ENCODE peak calls at places on chromosomes 12 and 14, in five cellular contexts. L is stimulated activated CD4-positive, alpha-beta T cell treated with anti-CD3 and anti-CD28 coated beads, Interleukin-4, amount 100 ng/mL, for 48 hours; B is NCI-H1417; Z is GM12878; R is pancreas. D is an unnamed sample.

GRCh38 chr12:62934799-62935674 is at the start of gene PPM1H:
- DNase-seq in Z (no peak), B (peak; percentile 95), L (peak; percentile 5), R (peak; percentile 91), D (peak; percentile 84)

GRCh38 chr12:53223391-53224267 is 8.4 kb downstream of the RARG start:
- DNase-seq in R (no peak), Z (no peak), B (no peak), L (no peak), D (no peak)

GRCh38 chr12:28340261-28340660 is 150.0 kb downstream of the CCDC91 start:
- DNase-seq in R (no peak), B (no peak), L (no peak), Z (no peak), D (no peak)

GRCh38 chr14:31208546-31209424 is 1.2 kb upstream of the HECTD1 start:
- DNase-seq in R (no peak), B (peak; percentile 48), L (peak; percentile 11), Z (no peak), D (no peak)

GRCh38 chr12:94509317-94509716 is 49.6 kb upstream of the CEP83 start:
- DNase-seq in L (no peak), Z (no peak), R (no peak), B (no peak), D (no peak)

GRCh38 chr14:50059773-50060629 is 56.4 kb downstream of the VCPKMT start:
- DNase-seq in L (no peak), R (no peak), B (peak; percentile 35), Z (no peak), D (no peak)

GRCh38 chr14:73759183-73759713 is 45.1 kb upstream of the PNMA1 start:
- DNase-seq in Z (no peak), L (no peak), B (peak; percentile 70), R (peak; percentile 60), D (no peak)

GRCh38 chr12:40104461-40105264 is 1.2 kb downstream of the SLC2A13 start:
- DNase-seq in Z (no peak), B (no peak), R (peak; percentile 11), L (peak; percentile 2), D (no peak)

GRCh38 chr12:102876883-102877282 is 40.2 kb downstream of the PAH start:
- DNase-seq in L (no peak), R (no peak), Z (no peak), B (peak; percentile 86), D (peak; percentile 82)

GRCh38 chr14:32458720-32459119 is 129.6 kb downstream of the AKAP6 start:
- DNase-seq in R (no peak), Z (no peak), L (no peak), B (no peak), D (no peak)

GRCh38 chr14:93112891-93113677 is 2.6 kb downstream of the ITPK1 start:
- DNase-seq in L (peak; percentile 67), R (peak; percentile 65), B (peak; percentile 71), Z (peak; percentile 66), D (peak; percentile 85)

GRCh38 chr14:102825307-102826095 is 48.3 kb downstream of the TRAF3 start:
- DNase-seq in R (no peak), L (no peak), Z (no peak), B (no peak), D (no peak)

GRCh38 chr14:104138098-104138890 is at the start of gene KIF26A:
- DNase-seq in B (peak; percentile 84), R (peak; percentile 37), L (no peak), Z (no peak), D (peak; percentile 54)

GRCh38 chr14:68651075-68651474 is 141.8 kb downstream of the ZFP36L1 start:
- DNase-seq in R (no peak), B (no peak), L (no peak), Z (no peak), D (no peak)

GRCh38 chr14:55446833-55447232 is 6.4 kb upstream of the TBPL2 start:
- DNase-seq in Z (no peak), L (no peak), R (no peak), B (no peak), D (no peak)

GRCh38 chr14:85058170-85058569 is 471.8 kb upstream of the FLRT2 start:
- DNase-seq in B (no peak), Z (no peak), R (no peak), L (no peak), D (no peak)

GRCh38 chr14:87108726-87109125 is 884.3 kb downstream of the GALC start:
- DNase-seq in L (no peak), B (no peak), R (no peak), Z (no peak), D (no peak)

GRCh38 chr14:56199095-56199975 is 81.1 kb downstream of the PELI2 start:
- DNase-seq in L (no peak), B (peak; percentile 11), R (no peak), Z (peak; percentile 32), D (no peak)

GRCh38 chr12:3315201-3315661 is 175.8 kb upstream of the PRMT8 start:
- DNase-seq in L (no peak), R (peak; percentile 90), Z (no peak), B (peak; percentile 99), D (peak; percentile 83)

GRCh38 chr12:20810487-20810886 is at the start of gene SLCO1B3:
- DNase-seq in R (no peak), L (no peak), B (no peak), Z (no peak), D (no peak)

GRCh38 chr14:78863143-78863542 is 693.0 kb downstream of the NRXN3 start:
- DNase-seq in B (no peak), R (no peak), L (no peak), Z (no peak), D (no peak)

GRCh38 chr12:108338915-108339657 is at the start of gene CMKLR1:
- DNase-seq in B (peak; percentile 14), R (no peak), L (no peak), Z (no peak), D (no peak)

GRCh38 chr14:87615822-87616679 is 376.9 kb downstream of the GALC start:
- DNase-seq in B (peak; percentile 85), R (peak; percentile 38), Z (no peak), L (peak; percentile 9), D (peak; percentile 53)

GRCh38 chr12:56129210-56129691 is 1.2 kb downstream of the ESYT1 start:
- DNase-seq in R (no peak), B (peak; percentile 74), L (peak; percentile 55), Z (no peak), D (peak; percentile 62)

GRCh38 chr12:65923228-65923627 is 98.9 kb downstream of the HMGA2 start:
- DNase-seq in Z (no peak), B (no peak), L (no peak), R (no peak), D (no peak)

D was measured in NCI-H748 treated with DMSO at 0.1 percent for 48 hours.